ENCODE peak calls at places on chromosomes 7 and 10, in four cellular contexts. F, G, D and Y are unnamed samples.

GRCh38 chr7:1546274-1546908 is 9.6 kb downstream of the TMEM184A start:
- ATAC-seq in D (no peak), F (no peak), G (no peak), Y (no peak)

GRCh38 chr7:128759274-128759673 is 16.3 kb downstream of the OPN1SW start:
- ATAC-seq in F (peak; percentile 38), G (no peak), D (peak; percentile 95), Y (peak; percentile 77)

GRCh38 chr10:97888641-97889262 is 39.1 kb downstream of the GOLGA7B start:
- ATAC-seq in D (no peak), G (no peak), F (no peak), Y (peak; percentile 49)

GRCh38 chr7:95508780-95509179 is 23.0 kb downstream of the ASB4 start:
- ATAC-seq in F (no peak), G (no peak), D (peak; percentile 24), Y (peak; percentile 52)

GRCh38 chr7:46134385-46134784 is 213.3 kb upstream of the IGFBP3 start:
- ATAC-seq in G (no peak), D (no peak), F (no peak), Y (no peak)

GRCh38 chr7:135158874-135159273 is 11.0 kb downstream of the TMEM140 start:
- ATAC-seq in F (no peak), D (no peak), G (no peak), Y (no peak)

GRCh38 chr10:33116293-33116697 is 158.3 kb upstream of the ITGB1 start:
- ATAC-seq in G (no peak), D (peak; percentile 8), F (peak; percentile 4), Y (peak; percentile 12)

GRCh38 chr7:45918556-45918955 is 2.5 kb downstream of the IGFBP3 start:
- ATAC-seq in F (no peak), G (no peak), D (no peak), Y (no peak)

GRCh38 chr7:115183431-115184057 is 261.6 kb downstream of the MDFIC start:
- ATAC-seq in D (no peak), F (no peak), G (peak; percentile 29), Y (no peak)

GRCh38 chr10:114635101-114635500 is 23.0 kb downstream of the ABLIM1 start:
- ATAC-seq in G (no peak), F (no peak), D (no peak), Y (no peak)

GRCh38 chr10:31730776-31731175 is 197.9 kb downstream of the ARHGAP12 start:
- ATAC-seq in D (no peak), F (no peak), G (no peak), Y (no peak)

GRCh38 chr7:54663603-54664234 is 95.3 kb downstream of the SEC61G start:
- ATAC-seq in F (no peak), D (no peak), G (no peak), Y (no peak)

GRCh38 chr7:19405546-19405945 is 260.3 kb upstream of the FERD3L start:
- ATAC-seq in D (no peak), G (no peak), F (no peak), Y (no peak)

GRCh38 chr10:112969542-112969941 is 19.5 kb downstream of the TCF7L2 start:
- ATAC-seq in G (no peak), D (no peak), F (no peak), Y (no peak)

GRCh38 chr7:108623220-108623619 is 53.5 kb downstream of the DNAJB9 start:
- ATAC-seq in G (no peak), F (peak; percentile 21), D (no peak), Y (no peak)

GRCh38 chr7:33091111-33091531 is 18.1 kb downstream of the RP9 start:
- ATAC-seq in D (no peak), G (no peak), F (no peak), Y (no peak)

GRCh38 chr10:35331894-35332640 is 4.2 kb upstream of the CCNY start:
- ATAC-seq in D (no peak), G (no peak), F (no peak), Y (peak; percentile 22)

GRCh38 chr7:2754086-2754485 is 66.1 kb downstream of the AMZ1 start:
- ATAC-seq in F (no peak), G (no peak), D (no peak), Y (no peak)

GRCh38 chr7:50369408-50370026 is 65.0 kb downstream of the IKZF1 start:
- ATAC-seq in D (no peak), F (no peak), G (peak; percentile 58), Y (no peak)